ENCODE peak calls at places on chromosomes 5 and 9, in five cellular contexts. B is gastrocnemius medialis, Y is IMR-90, S is transverse colon, P is HCT116. J is an unnamed sample.

GRCh38 chr5:137291031-137291430 is 208.1 kb downstream of the SPOCK1 start:
- DNase-seq in B (no peak), Y (no peak), S (no peak), P (no peak), J (no peak)

GRCh38 chr5:138444078-138444773 is 5.4 kb downstream of the REEP2 start:
- DNase-seq in B (no peak), Y (no peak), S (no peak), P (no peak), J (no peak)

GRCh38 chr9:13901176-13901575 is 412.8 kb downstream of the NFIB start:
- DNase-seq in B (no peak), Y (no peak), S (no peak), P (no peak), J (no peak)

GRCh38 chr9:134564431-134565170 is 77.0 kb upstream of the COL5A1 start:
- DNase-seq in B (no peak), Y (peak; percentile 94), S (no peak), P (no peak), J (peak; percentile 7)

GRCh38 chr9:76456202-76456926 is 2.6 kb upstream of the GCNT1 start:
- DNase-seq in B (no peak), Y (peak; percentile 82), S (peak; percentile 75), P (no peak), J (peak; percentile 79)

GRCh38 chr5:26833596-26833995 is 204.8 kb downstream of the CDH9 start:
- DNase-seq in B (no peak), Y (no peak), S (no peak), P (no peak), J (no peak)

GRCh38 chr5:132782101-132782500 is 5.1 kb upstream of the SEPTIN8 start:
- DNase-seq in B (no peak), Y (peak; percentile 74), S (no peak), P (no peak), J (no peak)

GRCh38 chr9:105385372-105385985 is 62.4 kb upstream of the FSD1L start:
- DNase-seq in B (peak; percentile 22), Y (no peak), S (peak; percentile 33), P (no peak), J (no peak)

GRCh38 chr5:922745-923472 is 30.2 kb downstream of the TRIP13 start:
- DNase-seq in B (no peak), Y (no peak), S (no peak), P (no peak), J (no peak)

DNA sequence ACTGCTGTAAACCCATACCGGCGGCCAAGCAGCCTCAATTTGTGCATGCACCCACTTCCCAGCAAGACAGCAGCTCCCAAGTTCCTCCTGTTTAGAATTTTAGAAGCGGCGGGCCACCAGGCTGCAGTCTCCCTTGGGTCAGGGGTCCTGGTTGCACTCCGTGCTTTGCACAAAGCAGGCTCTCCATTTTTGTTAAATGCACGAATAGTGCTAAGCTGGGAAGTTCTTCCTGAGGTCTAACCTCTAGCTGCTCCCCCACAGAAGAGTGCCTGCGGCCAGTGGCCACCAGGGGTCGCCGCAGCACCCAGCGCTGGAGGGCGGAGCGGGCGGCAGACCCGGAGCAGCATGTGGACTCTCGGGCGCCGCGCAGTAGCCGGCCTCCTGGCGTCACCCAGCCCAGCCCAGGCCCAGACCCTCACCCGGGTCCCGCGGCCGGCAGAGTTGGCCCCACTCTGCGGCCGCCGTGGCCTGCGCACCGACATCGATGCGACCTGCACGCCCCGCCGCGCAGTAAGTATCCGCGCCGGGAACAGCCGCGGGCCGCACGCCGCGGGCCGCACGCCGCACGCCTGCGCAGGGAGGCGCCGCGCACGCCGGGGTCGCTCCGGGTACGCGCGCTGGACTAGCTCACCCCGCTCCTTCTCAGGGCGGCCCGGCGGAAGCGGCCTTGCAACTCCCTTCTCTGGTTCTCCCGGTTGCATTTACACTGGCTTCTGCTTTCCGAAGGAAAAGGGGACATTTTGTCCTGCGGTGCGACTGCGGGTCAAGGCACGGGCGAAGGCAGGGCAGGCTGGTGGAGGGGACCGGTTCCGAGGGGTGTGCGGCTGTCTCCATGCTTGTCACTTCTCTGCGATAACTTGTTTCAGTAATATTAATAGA is at the start of gene FXN:
- DNase-seq in B (peak; percentile 75), Y (peak; percentile 75), S (peak; percentile 88), P (peak; percentile 56), J (peak; percentile 91)
- TF ChIP-seq POLR2A in B (peak; percentile 46), Y (peak; percentile 62), S (peak; percentile 28), P (peak; percentile 61), J (no peak)

GRCh38 chr5:72152506-72152905 is 45.2 kb downstream of the MAP1B start:
- DNase-seq in B (no peak), Y (peak; percentile 59), S (no peak), P (no peak), J (no peak)

GRCh38 chr5:72151169-72151568 is 43.9 kb downstream of the MAP1B start:
- DNase-seq in B (peak; percentile 46), Y (no peak), S (no peak), P (no peak), J (no peak)

GRCh38 chr5:72153551-72153950 is 46.3 kb downstream of the MAP1B start:
- DNase-seq in B (no peak), Y (no peak), S (no peak), P (no peak), J (no peak)

GRCh38 chr5:72149742-72150141 is 42.5 kb downstream of the MAP1B start:
- DNase-seq in B (no peak), Y (no peak), S (no peak), P (no peak), J (no peak)

GRCh38 chr5:72151646-72152045 is 44.4 kb downstream of the MAP1B start:
- DNase-seq in B (peak; percentile 36), Y (no peak), S (no peak), P (no peak), J (no peak)
- H3K27ac ChIP-seq in B (peak overlapping the region; percentile 47), Y (no peak overlapping the region), S (peak overlapping the region; percentile 53), P (no peak overlapping the region), J (peak overlapping the region; percentile 70)

GRCh38 chr9:107136296-107136695 is 146.8 kb upstream of the RAD23B start:
- DNase-seq in B (no peak), Y (no peak), S (peak; percentile 53), P (no peak), J (peak; percentile 65)

GRCh38 chr9:107127608-107128007 is 155.5 kb upstream of the RAD23B start:
- DNase-seq in B (no peak), Y (no peak), S (no peak), P (no peak), J (no peak)

GRCh38 chr9:107131108-107131799 is 151.8 kb upstream of the RAD23B start:
- DNase-seq in B (peak; percentile 69), Y (no peak), S (no peak), P (no peak), J (peak; percentile 70)
- TF ChIP-seq POLR2A in B (no peak), Y (no peak), S (no peak), P (no peak), J (no peak)

DNA sequence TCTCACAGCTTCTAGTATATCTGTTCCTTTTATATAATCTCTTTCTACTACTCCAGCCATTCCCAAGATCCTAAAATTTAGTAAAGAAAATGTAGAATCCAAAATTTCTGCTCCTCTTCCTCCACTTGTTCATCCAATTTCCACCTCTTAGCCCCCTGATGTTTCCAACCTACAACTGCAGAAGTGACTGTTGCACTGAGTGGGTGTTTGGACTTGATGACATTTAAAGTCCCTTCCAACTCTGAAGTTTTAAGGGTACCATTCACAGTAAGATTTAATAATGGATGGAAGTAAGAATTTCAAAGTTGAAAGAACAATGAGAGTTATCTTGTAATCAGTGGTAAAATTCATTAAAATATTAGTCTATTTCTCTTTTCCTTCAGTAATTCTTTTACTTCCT is 5.5 kb downstream of the DIAPH1 start:
- DNase-seq in B (no peak), Y (no peak), S (no peak), P (no peak), J (no peak)
- H3K27ac ChIP-seq in B (peak overlapping the region; percentile 89), Y (no peak overlapping the region), S (no peak overlapping the region), P (no peak overlapping the region), J (no peak overlapping the region)

DNA sequence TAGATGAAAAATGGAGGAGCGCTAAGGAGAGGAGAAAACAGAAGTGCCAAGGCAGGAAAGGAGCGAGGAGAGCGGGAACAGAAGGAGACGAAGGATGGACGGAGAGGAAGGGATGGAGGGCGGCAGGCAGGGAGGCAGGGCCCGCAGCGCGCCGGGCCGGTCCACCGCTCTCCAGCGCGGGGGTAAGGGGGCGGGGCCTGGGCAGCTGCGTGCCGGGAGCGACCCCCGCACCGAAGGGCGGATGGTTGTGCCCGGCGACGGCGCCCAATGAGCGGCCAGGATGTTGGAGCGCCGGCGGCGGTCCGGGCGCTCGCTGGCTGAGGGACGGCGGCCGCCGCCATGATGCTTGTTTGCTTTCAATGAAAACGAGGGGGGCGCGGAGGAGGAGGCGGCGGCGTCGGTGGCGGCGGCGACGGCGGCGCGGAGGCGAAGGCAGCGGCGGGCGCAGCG is at the start of gene CNOT6:
- DNase-seq in B (peak; percentile 87), Y (peak; percentile 93), S (peak; percentile 95), P (peak; percentile 85), J (peak; percentile 96)
- TF ChIP-seq POLR2A in B (peak; percentile 23), Y (peak; percentile 44), S (no peak), P (peak; percentile 56), J (peak; percentile 41)

GRCh38 chr9:131335356-131335755 is 45.8 kb downstream of the PLPP7 start:
- DNase-seq in B (no peak), Y (no peak), S (no peak), P (no peak), J (no peak)
- H3K27ac ChIP-seq in B (peak overlapping the region; percentile 98), Y (no peak overlapping the region), S (no peak overlapping the region), P (no peak overlapping the region), J (no peak overlapping the region)

GRCh38 chr9:136862849-136863622 is 3.1 kb downstream of the EDF1 start:
- DNase-seq in B (no peak), Y (no peak), S (peak; percentile 6), P (no peak), J (no peak)

GRCh38 chr9:136860529-136860928 is 5.6 kb downstream of the EDF1 start:
- DNase-seq in B (no peak), Y (no peak), S (peak; percentile 42), P (no peak), J (no peak)

GRCh38 chr9:136861874-136862457 is 4.1 kb downstream of the EDF1 start:
- DNase-seq in B (no peak), Y (no peak), S (peak; percentile 7), P (no peak), J (no peak)

GRCh38 chr9:136859821-136860269 is 6.3 kb downstream of the EDF1 start:
- DNase-seq in B (no peak), Y (no peak), S (peak; percentile 75), P (no peak), J (no peak)

GRCh38 chr9:136860933-136861873 is 4.9 kb downstream of the EDF1 start:
- DNase-seq in B (no peak), Y (no peak), S (peak; percentile 7), P (no peak), J (peak; percentile 50)
- TF ChIP-seq POLR2A in B (no peak), Y (no peak), S (no peak), P (no peak), J (no peak)

GRCh38 chr9:115922441-115922840 is 231.2 kb upstream of the PAPPA start:
- DNase-seq in B (no peak), Y (no peak), S (no peak), P (no peak), J (no peak)

GRCh38 chr9:115925424-115925823 is 228.2 kb upstream of the PAPPA start:
- DNase-seq in B (no peak), Y (no peak), S (no peak), P (no peak), J (no peak)

GRCh38 chr9:115923903-115924668 is 229.5 kb upstream of the PAPPA start:
- DNase-seq in B (no peak), Y (peak; percentile 99), S (peak; percentile 7), P (no peak), J (no peak)

GRCh38 chr9:115923410-115923809 is 230.2 kb upstream of the PAPPA start:
- DNase-seq in B (no peak), Y (no peak), S (no peak), P (no peak), J (no peak)

GRCh38 chr9:115924669-115924987 is 229.0 kb upstream of the PAPPA start:
- DNase-seq in B (no peak), Y (no peak), S (no peak), P (no peak), J (no peak)
- H3K27ac ChIP-seq in B (no peak overlapping the region), Y (peak overlapping the region; percentile 100), S (no peak overlapping the region), P (no peak overlapping the region), J (no peak overlapping the region)